ENCODE peak calls at places on chromosomes 16 and 17, in eight cellular contexts. F is naive thymus-derived CD4-positive, alpha-beta T cell; S is thoracic aorta; L is uterus; X is body of pancreas; H is fibroblast of lung; M is heart left ventricle; P is OCI-LY7. D is an unnamed sample.

GRCh38 chr16:68668266-68668665 is 23.2 kb downstream of the CDH3 start:
- DNase-seq in F (no peak), S (no peak), L (no peak), X (no peak), H (no peak), M (no peak), P (no peak), D (no peak)

GRCh38 chr17:43791589-43791988 is 11.4 kb downstream of the CFAP97D1 start:
- DNase-seq in F (no peak), S (no peak), L (no peak), X (no peak), H (peak), M (no peak), P (peak), D (no peak)

GRCh38 chr16:68234188-68235104 is 1.5 kb downstream of the ESRP2 start:
- DNase-seq in F (no peak), S (no peak), L (no peak), X (peak), H (peak), M (peak), P (no peak), D (peak)

GRCh38 chr16:75096730-75097129 is 19.9 kb downstream of the LDHD start:
- DNase-seq in F (no peak), S (no peak), L (peak), X (peak), H (no peak), M (no peak), P (no peak), D (no peak)

GRCh38 chr17:1643293-1643998 is 2.1 kb downstream of the SCARF1 start:
- DNase-seq in F (peak), S (no peak), L (no peak), X (peak), H (no peak), M (no peak), P (peak), D (peak)

GRCh38 chr16:4495766-4496165 is 19.6 kb downstream of the HMOX2 start:
- DNase-seq in F (no peak), S (no peak), L (no peak), X (no peak), H (no peak), M (no peak), P (no peak), D (no peak)

GRCh38 chr17:61345825-61346628 is 53.6 kb upstream of the TBX2 start:
- DNase-seq in F (no peak), S (no peak), L (no peak), X (no peak), H (no peak), M (no peak), P (no peak), D (no peak)

GRCh38 chr17:29807520-29808361 is 122.3 kb downstream of the SSH2 start:
- DNase-seq in F (peak), S (no peak), L (peak), X (peak), H (peak), M (peak), P (peak), D (peak)

GRCh38 chr17:20092973-20093626 is 83.9 kb downstream of the SPECC1 start:
- DNase-seq in F (no peak), S (no peak), L (no peak), X (no peak), H (no peak), M (no peak), P (no peak), D (no peak)

GRCh38 chr17:3030096-3030495 is 33.3 kb downstream of the OR1D5 start:
- DNase-seq in F (no peak), S (no peak), L (no peak), X (no peak), H (peak), M (no peak), P (no peak), D (no peak)

GRCh38 chr17:16937431-16937830 is 34.5 kb downstream of the TNFRSF13B start:
- DNase-seq in F (no peak), S (no peak), L (no peak), X (no peak), H (no peak), M (no peak), P (no peak), D (no peak)

GRCh38 chr17:27631409-27631755 is 394 bp downstream of the LGALS9 start:
- DNase-seq in F (no peak), S (no peak), L (no peak), X (no peak), H (no peak), M (no peak), P (peak), D (no peak)

GRCh38 chr16:6961704-6962103 is 370.9 kb upstream of the RBFOX1 start:
- DNase-seq in F (no peak), S (no peak), L (no peak), X (no peak), H (no peak), M (no peak), P (no peak), D (no peak)

GRCh38 chr17:80822700-80823410 is 168.8 kb upstream of the CHMP6 start:
- DNase-seq in F (no peak), S (no peak), L (peak), X (no peak), H (no peak), M (no peak), P (no peak), D (peak)

GRCh38 chr17:21213491-21214014 is 408 bp downstream of the TMEM11 start:
- DNase-seq in F (no peak), S (no peak), L (no peak), X (peak), H (no peak), M (no peak), P (peak), D (peak)

GRCh38 chr16:58363746-58364393 is 28.4 kb upstream of the GINS3 start:
- DNase-seq in F (no peak), S (no peak), L (no peak), X (no peak), H (no peak), M (no peak), P (no peak), D (no peak)

GRCh38 chr17:41338961-41339485 is 11.6 kb downstream of the KRT33A start:
- DNase-seq in F (no peak), S (no peak), L (no peak), X (no peak), H (peak), M (no peak), P (no peak), D (no peak)

GRCh38 chr17:79617740-79618382 is 7.0 kb upstream of the RBFOX3 start:
- DNase-seq in F (no peak), S (no peak), L (no peak), X (no peak), H (no peak), M (no peak), P (no peak), D (no peak)

DNA sequence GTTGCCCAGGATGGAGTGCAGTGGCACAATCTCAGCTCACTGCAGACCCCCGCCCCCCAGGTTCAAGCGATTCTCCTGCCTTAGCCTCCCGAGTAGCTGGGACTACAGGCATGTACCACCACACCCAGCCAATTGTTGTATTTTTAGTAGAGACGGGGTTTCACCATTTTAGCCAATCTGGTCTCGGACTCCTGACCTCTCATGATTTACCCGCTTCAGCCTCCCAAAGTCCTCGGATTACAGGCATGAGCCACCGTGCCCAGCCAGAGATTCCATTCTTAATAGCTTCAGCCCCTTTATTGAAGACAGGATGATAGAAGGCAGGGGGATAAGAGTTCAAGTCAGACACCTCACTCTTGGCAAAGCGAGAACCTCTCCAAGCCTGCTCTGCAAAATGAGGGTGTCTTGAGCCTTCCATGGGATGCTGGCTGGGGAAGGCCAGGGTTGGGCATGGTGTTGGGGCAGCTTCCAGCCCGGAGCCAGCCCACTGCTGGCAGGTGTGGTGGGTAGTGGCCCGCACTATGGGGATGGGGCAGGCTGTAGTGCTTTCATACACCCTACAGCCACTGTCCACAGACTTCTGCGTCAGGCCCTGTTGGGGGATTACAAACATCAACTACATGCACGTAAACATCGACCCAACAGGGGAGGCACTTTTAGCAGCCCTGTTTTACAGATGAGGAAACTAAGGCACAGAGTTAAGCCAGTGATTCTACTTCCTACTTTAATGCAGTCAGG is 3.5 kb downstream of the CARHSP1 start:
- DNase-seq in F (no peak), S (no peak), L (no peak), X (no peak), H (no peak), M (no peak), P (no peak), D (no peak)
- H3K4me3 ChIP-seq in F (no peak), S (no peak), L (no peak), X (no peak), H (no peak), M (no peak), P (no peak), D (no peak)

GRCh38 chr16:2468725-2469398 is 2.2 kb upstream of the NTN3 start:
- DNase-seq in F (no peak), S (no peak), L (no peak), X (no peak), H (no peak), M (no peak), P (peak), D (no peak)

GRCh38 chr16:2470603-2471015 is 488 bp upstream of the NTN3 start:
- DNase-seq in F (no peak), S (no peak), L (no peak), X (no peak), H (no peak), M (no peak), P (peak), D (no peak)

GRCh38 chr16:2470234-2470601 is 879 bp upstream of the NTN3 start:
- DNase-seq in F (no peak), S (no peak), L (no peak), X (no peak), H (no peak), M (no peak), P (no peak), D (no peak)

GRCh38 chr16:2468142-2468724 is 2.9 kb upstream of the NTN3 start:
- DNase-seq in F (no peak), S (no peak), L (no peak), X (no peak), H (no peak), M (no peak), P (no peak), D (peak)

GRCh38 chr16:2469399-2470233 is 1.5 kb upstream of the NTN3 start:
- DNase-seq in F (no peak), S (no peak), L (no peak), X (no peak), H (no peak), M (no peak), P (peak), D (no peak)
- H3K27ac ChIP-seq in F (no peak), S (no peak), L (no peak), X (peak), H (no peak), M (no peak), P (peak), D (peak)

DNA sequence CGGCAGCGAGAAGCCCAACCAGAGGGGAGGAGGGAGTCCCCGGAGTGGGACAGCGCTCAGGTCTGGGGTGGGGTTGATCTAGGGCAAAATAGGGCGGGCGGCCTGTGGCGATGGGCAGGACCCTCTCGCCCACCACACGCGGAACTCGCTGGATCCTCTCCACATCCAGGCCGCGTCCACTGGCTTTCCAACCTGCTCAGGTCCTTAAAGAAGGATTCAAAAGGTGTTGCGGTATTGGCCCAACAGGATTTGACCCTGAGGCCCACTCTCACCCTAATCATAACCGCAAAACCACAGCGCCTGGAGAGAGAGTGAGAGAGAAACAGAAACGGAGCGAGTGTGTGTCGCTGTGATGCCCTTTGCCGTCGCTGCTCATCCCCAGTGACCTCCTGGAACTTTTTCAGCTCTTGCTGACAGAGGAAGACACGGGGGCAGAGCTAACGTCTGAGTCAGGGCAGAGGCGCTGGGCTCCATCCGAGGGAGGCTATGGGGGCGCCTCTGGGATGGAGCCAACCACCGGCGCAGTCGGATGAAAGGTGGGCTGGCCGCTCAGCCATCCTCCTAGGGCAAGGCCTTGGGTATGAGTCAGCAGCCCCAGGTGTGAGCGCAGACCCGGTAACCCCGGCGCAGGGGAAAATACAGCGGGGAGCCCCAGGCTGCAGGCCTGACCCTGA is 16.7 kb upstream of the OR1F1 start:
- DNase-seq in F (no peak), S (no peak), L (no peak), X (no peak), H (no peak), M (no peak), P (no peak), D (no peak)
- H3K4me3 ChIP-seq in F (peak), S (peak), L (no peak), X (no peak), H (no peak), M (peak), P (no peak), D (peak)

DNA sequence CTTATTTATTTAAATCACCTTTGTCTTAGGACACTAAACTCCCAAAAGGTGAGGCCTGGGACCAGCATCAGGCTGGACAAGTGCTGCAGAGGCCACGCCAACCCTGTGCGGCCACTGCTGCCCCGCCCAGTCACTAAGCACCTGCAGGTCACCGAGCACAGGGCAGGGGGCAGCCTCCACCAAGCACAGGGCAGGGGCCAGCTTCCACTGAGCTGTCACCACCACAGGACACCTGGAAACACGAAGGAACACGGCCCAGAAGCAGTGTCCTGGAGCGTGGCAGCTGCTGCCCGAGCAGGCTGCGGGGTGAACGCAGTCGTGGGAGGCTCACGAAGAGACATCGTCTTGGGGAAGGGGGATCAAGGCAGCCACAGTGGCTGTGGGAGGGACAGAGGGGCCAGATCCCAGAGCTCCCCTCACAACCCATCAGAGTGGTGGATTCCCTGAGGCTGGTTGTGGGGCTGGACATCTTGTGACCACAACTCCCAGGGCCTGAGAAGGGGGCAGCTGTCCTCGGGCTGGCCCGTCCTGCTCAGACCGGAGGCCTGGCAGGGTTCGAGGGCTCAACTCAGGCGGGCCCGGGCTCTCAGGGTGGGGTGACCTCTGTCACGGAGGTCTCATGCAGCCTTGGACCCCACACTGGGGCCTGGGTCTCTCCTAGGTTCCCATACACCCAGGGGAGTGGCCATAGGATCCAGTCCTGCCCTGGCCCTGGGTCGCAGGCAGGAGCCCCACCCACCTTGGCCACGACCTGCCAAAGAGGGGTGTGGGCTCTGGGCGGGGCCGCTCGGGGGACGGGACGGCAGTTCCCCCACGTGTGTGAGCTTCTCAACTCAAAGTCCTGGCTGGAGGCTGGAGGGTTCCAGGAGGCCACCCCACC is 18.7 kb downstream of the RAB40B start:
- DNase-seq in F (no peak), S (no peak), L (no peak), X (no peak), H (no peak), M (no peak), P (no peak), D (no peak)
- H3K27ac ChIP-seq in F (no peak), S (no peak), L (no peak), X (no peak), H (no peak), M (no peak), P (peak), D (no peak)

DNA sequence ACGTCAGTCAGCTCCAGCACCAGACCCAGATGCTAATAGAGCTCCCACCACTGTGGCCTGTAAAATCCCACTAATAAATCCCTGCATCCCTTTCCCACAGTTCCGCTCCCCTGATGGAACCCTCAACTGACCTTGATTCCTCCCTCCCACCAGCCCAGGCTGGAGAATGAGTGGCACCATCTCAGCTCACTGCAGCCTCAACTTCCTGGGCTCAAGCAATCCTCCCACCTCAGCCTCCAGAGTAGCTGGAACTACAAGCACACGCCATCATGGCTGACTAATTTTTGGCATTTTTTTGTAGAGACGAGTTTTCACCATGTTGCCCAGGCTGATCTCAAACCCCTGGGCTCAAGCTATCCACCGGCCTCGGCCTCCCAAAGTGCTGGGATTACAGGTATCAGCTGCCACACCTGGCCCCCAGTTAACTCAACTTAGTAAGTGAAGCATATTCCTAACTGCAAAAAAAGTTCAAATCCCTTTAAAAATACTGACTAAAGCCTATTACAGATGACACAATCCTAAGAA is 15.6 kb downstream of the USP7 start:
- DNase-seq in F (no peak), S (no peak), L (no peak), X (no peak), H (no peak), M (no peak), P (no peak), D (no peak)
- H3K4me3 ChIP-seq in F (no peak), S (no peak), L (no peak), X (no peak), H (no peak), M (no peak), P (no peak), D (no peak)

DNA sequence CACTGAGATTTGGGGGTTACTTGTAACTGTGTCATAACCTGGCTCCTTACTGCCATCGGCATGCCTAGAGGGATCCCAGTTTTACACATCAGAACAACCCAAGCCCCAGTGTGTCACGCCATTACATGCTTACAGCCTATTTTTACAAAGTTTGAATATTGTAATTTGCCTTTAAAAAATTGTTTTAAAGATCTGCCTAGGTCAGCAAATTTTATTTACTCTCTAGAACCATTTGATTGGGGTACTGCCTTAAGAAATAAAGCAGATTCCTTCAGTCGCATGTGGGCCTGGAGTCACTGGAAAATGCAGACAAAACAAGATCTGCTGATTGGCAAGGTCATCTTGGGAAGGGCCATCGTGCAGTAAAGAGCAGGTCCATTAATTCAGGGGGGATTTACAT is 566.9 kb downstream of the WWOX start:
- DNase-seq in F (no peak), S (no peak), L (no peak), X (no peak), H (no peak), M (no peak), P (no peak), D (no peak)
- H3K27ac ChIP-seq in F (no peak), S (no peak), L (no peak), X (no peak), H (no peak), M (no peak), P (no peak), D (no peak)

GRCh38 chr17:64015447-64015846 is 5.0 kb downstream of the ICAM2 start:
- DNase-seq in F (no peak), S (no peak), L (no peak), X (no peak), H (no peak), M (no peak), P (no peak), D (no peak)

GRCh38 chr17:64019486-64020067 is 856 bp downstream of the ICAM2 start:
- DNase-seq in F (no peak), S (no peak), L (no peak), X (no peak), H (no peak), M (no peak), P (no peak), D (no peak)

GRCh38 chr17:64016974-64017373 is 3.5 kb downstream of the ICAM2 start:
- DNase-seq in F (no peak), S (no peak), L (no peak), X (no peak), H (no peak), M (no peak), P (no peak), D (no peak)

GRCh38 chr17:64016248-64016784 is 4.1 kb downstream of the ICAM2 start:
- DNase-seq in F (no peak), S (no peak), L (no peak), X (no peak), H (no peak), M (no peak), P (peak), D (no peak)

GRCh38 chr17:64017381-64017980 is 3.0 kb downstream of the ICAM2 start:
- DNase-seq in F (no peak), S (no peak), L (no peak), X (no peak), H (no peak), M (no peak), P (no peak), D (no peak)
- H3K4me3 ChIP-seq in F (peak), S (no peak), L (no peak), X (no peak), H (no peak), M (peak), P (peak), D (no peak)

DNA sequence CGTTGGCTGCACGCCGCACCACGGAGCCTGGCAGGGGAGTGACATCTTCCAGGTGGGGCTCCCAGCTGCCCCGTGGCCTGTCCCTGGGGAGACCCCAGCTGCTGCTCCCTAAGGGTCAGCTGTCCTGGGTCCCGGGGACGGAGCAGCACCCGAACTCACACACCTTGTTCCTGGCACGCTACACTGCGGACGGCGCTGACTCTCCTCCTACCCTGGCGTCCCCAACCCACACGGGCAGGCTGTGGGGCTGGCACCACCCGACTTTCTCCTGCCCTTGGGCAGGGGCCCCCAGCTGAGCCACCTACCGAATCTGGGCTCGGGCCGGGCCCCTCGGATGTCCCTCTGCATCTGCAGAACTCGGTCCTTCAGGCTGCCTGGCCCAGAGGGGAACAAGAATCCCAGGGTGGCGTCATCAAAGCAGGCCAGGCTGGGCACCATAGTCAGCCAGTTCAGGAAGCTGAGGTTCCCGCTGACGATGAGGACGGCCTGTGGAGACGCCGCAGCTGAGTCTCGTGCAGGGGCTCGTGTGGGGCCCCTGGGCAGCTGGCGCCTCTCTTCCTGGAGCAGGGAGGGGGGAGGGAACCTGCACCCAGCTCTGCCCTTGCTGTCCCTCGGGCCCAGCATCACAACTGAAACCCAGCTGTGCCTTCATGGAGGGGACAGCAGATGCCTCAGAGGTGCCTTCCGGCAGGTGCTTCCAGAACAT is 70.5 kb upstream of the GNG13 start:
- DNase-seq in F (no peak), S (no peak), L (no peak), X (no peak), H (no peak), M (no peak), P (no peak), D (no peak)
- H3K27ac ChIP-seq in F (no peak), S (no peak), L (no peak), X (no peak), H (no peak), M (no peak), P (no peak), D (no peak)